ENCODE peak calls at places on chromosomes 12 and 14, in eight cellular contexts. L is A549; N is transverse colon; V is Peyer's patch; G is lung; X is CD8-positive, alpha-beta T cell; I is heart right ventricle; R is fibroblast of lung. O is an unnamed sample.

GRCh38 chr12:93461503-93461902 is 5.8 kb upstream of the MRPL42 start:
- DNase-seq in V (no peak), N (no peak), L (no peak), I (no peak), G (no peak), R (no peak), X (no peak), O (no peak)

GRCh38 chr14:53325176-53325806 is 172.2 kb upstream of the DDHD1 start:
- DNase-seq in N (no peak), L (no peak), X (no peak), G (no peak), I (no peak), V (no peak), R (peak; percentile 49), O (no peak)

GRCh38 chr12:124947561-124948398 is 33.3 kb upstream of the UBC start:
- DNase-seq in G (no peak), X (no peak), I (no peak), R (no peak), L (no peak), V (no peak), N (no peak), O (no peak)

GRCh38 chr12:107352347-107353081 is 259.2 kb upstream of the CRY1 start:
- DNase-seq in L (peak; percentile 42), I (no peak), N (no peak), X (no peak), G (no peak), V (no peak), R (no peak), O (no peak)

GRCh38 chr12:6606331-6607131 is 648 bp downstream of the CHD4 start:
- DNase-seq in X (peak; percentile 70), N (peak; percentile 72), L (peak; percentile 62), R (peak; percentile 34), V (peak; percentile 77), I (peak; percentile 88), G (peak; percentile 57), O (peak; percentile 43)

GRCh38 chr12:47855502-47855901 is 35.8 kb upstream of the HDAC7 start:
- DNase-seq in L (no peak), G (no peak), V (no peak), I (no peak), X (no peak), R (no peak), N (no peak), O (no peak)

GRCh38 chr12:27965966-27966365 is 6.6 kb downstream of the PTHLH start:
- DNase-seq in N (no peak), V (no peak), I (no peak), L (no peak), X (no peak), R (peak; percentile 33), G (no peak), O (no peak)

GRCh38 chr12:26278266-26278665 is 82.9 kb downstream of the SSPN start:
- DNase-seq in X (no peak), G (no peak), V (no peak), L (no peak), R (no peak), N (no peak), I (no peak), O (no peak)

GRCh38 chr12:14284189-14284722 is 81.2 kb upstream of the ATF7IP start:
- DNase-seq in X (no peak), I (peak; percentile 47), R (peak; percentile 71), V (no peak), L (no peak), N (no peak), G (no peak), O (no peak)

GRCh38 chr12:64229796-64230195 is 7.7 kb upstream of the KICS2 start:
- DNase-seq in R (no peak), N (no peak), G (no peak), L (no peak), V (no peak), X (no peak), I (no peak), O (no peak)

GRCh38 chr14:49692895-49693737 is at the start of gene KLHDC1:
- DNase-seq in R (peak; percentile 78), I (peak; percentile 90), V (peak; percentile 89), G (peak; percentile 86), X (peak; percentile 81), N (peak; percentile 89), L (peak; percentile 49), O (peak; percentile 52)

GRCh38 chr12:625998-626397 is 37.2 kb downstream of the NINJ2 start:
- DNase-seq in X (no peak), R (no peak), N (no peak), V (no peak), G (no peak), L (no peak), I (no peak), O (no peak)

GRCh38 chr12:45585522-45586230 is 143.8 kb upstream of the ARID2 start:
- DNase-seq in V (no peak), N (no peak), I (no peak), G (no peak), X (no peak), R (no peak), L (no peak), O (no peak)

GRCh38 chr12:76706099-76706498 is 57.8 kb upstream of the ZDHHC17 start:
- DNase-seq in R (peak; percentile 24), X (no peak), I (no peak), V (no peak), N (no peak), G (no peak), L (no peak), O (no peak)

GRCh38 chr12:85711735-85712390 is 124.3 kb downstream of the RASSF9 start:
- DNase-seq in R (peak; percentile 32), V (no peak), L (no peak), X (no peak), I (no peak), G (no peak), N (no peak), O (peak; percentile 5)

GRCh38 chr14:24442240-24443052 is at the start of gene SDR39U1:
- DNase-seq in G (peak; percentile 98), L (peak; percentile 95), I (peak; percentile 99), R (peak; percentile 99), N (peak; percentile 98), X (peak; percentile 94), V (peak; percentile 94), O (peak; percentile 93)
- TF ChIP-seq CTCF in G (no peak), L (no peak), I (no peak), R (no peak), N (no peak), X (no peak), V (no peak), O (peak; percentile 2)

GRCh38 chr12:123384994-123385376 is 1.1 kb downstream of the KMT5A start:
- DNase-seq in I (no peak), V (no peak), X (no peak), R (peak; percentile 64), G (no peak), L (peak; percentile 60), N (no peak), O (no peak)

GRCh38 chr12:123388218-123388947 is 4.5 kb downstream of the KMT5A start:
- DNase-seq in X (peak; percentile 73), G (peak; percentile 76), I (peak; percentile 87), V (peak; percentile 87), L (peak; percentile 87), R (peak; percentile 63), N (peak; percentile 82), O (peak; percentile 40)

GRCh38 chr12:123389560-123390351 is 5.8 kb downstream of the KMT5A start:
- DNase-seq in V (peak; percentile 83), N (peak; percentile 79), I (peak; percentile 58), L (peak; percentile 53), G (peak; percentile 81), X (peak; percentile 28), R (no peak), O (no peak)

GRCh38 chr12:123388948-123389559 is 5.1 kb downstream of the KMT5A start:
- DNase-seq in V (peak; percentile 52), I (no peak), N (no peak), L (no peak), R (no peak), X (peak; percentile 8), G (no peak), O (no peak)

DNA sequence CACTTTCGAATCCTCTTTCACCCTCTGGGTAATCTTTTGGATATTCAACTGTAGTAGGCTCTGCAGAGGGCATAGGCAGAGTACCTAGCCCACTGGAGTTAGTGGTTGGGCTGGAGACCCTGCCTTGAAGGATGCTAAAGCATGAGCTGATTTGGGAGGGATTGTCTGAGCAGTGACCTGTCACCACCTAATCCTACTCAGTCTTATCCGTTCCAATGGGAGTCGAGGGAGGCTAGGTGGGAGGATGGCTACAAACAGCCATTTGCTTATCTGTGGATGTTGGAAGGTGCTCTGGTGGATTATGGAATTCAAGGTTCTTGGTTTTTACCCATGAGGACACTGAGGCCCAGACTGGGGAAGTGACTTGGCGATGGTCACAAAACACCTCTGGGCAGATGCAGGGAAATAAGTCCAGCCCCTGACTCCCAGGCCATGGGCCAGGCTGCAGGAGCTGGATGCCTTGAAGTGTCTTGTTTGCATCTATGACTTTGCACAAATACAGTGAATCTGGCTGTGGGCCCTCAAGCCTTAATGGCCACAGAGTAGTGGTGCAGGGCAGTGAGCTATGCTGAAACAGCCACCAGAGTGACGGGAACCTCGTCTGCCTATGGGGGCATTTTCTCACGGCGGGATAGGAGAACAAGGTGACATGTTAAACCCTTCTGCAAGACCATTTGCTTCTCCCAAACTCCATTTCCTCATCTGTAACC is 3.7 kb downstream of the KMT5A start:
- DNase-seq in X (no peak), R (no peak), I (no peak), N (no peak), G (no peak), L (no peak), V (no peak), O (no peak)
- H3K27ac ChIP-seq in X (peak overlapping the region; percentile 33), R (peak overlapping the region; percentile 90), I (peak overlapping the region; percentile 99), N (peak overlapping the region; percentile 98), G (peak overlapping the region; percentile 93), L (peak overlapping the region; percentile 90), V (peak overlapping the region; percentile 91), O (peak overlapping the region; percentile 91)

GRCh38 chr12:74641694-74642093 is 104.1 kb downstream of the ATXN7L3B start:
- DNase-seq in G (no peak), V (peak; percentile 21), L (no peak), R (no peak), X (no peak), N (no peak), I (no peak), O (no peak)

GRCh38 chr12:74641262-74641661 is 103.6 kb downstream of the ATXN7L3B start:
- DNase-seq in X (no peak), R (no peak), G (no peak), V (no peak), I (no peak), N (no peak), L (no peak), O (no peak)

GRCh38 chr12:74647241-74647640 is 109.6 kb downstream of the ATXN7L3B start:
- DNase-seq in X (no peak), N (no peak), I (no peak), V (no peak), R (no peak), G (no peak), L (no peak), O (no peak)

GRCh38 chr12:74644681-74645080 is 107.0 kb downstream of the ATXN7L3B start:
- DNase-seq in L (no peak), R (no peak), I (no peak), N (no peak), V (no peak), X (no peak), G (no peak), O (no peak)

GRCh38 chr12:74646831-74647230 is 109.2 kb downstream of the ATXN7L3B start:
- DNase-seq in R (peak; percentile 1), G (no peak), X (no peak), N (no peak), I (no peak), L (no peak), V (no peak), O (no peak)
- TF ChIP-seq CTCF in R (no peak), G (no peak), X (no peak), N (no peak), I (no peak), L (peak; percentile 42), V (no peak), O (no peak)

GRCh38 chr12:52181757-52182156 is 10.1 kb downstream of the KRT80 start:
- DNase-seq in N (no peak), I (no peak), X (no peak), L (no peak), V (no peak), G (no peak), R (peak; percentile 84), O (no peak)
- H3K27ac ChIP-seq in N (no peak overlapping the region), I (no peak overlapping the region), X (no peak overlapping the region), L (no peak overlapping the region), V (no peak overlapping the region), G (no peak overlapping the region), R (peak overlapping the region; percentile 79), O (no peak overlapping the region)

O was measured in thoracic aorta.